ENCODE peak calls at places on chromosomes 3 and 15, in six cellular contexts. X is cardiac fibroblast, E is A549, Y is GM12865, I is coronary artery, Z is astrocyte of the spinal cord. Q is an unnamed sample.

GRCh38 chr3:155912574-155913190 is 42.2 kb downstream of the GMPS start:
- DNase-seq in I (no peak), E (no peak), X (peak; percentile 39), Z (peak; percentile 35), Y (no peak), Q (no peak)

GRCh38 chr3:150329408-150329807 is 78.7 kb upstream of the TSC22D2 start:
- DNase-seq in X (no peak), E (no peak), I (no peak), Z (no peak), Y (peak; percentile 9), Q (no peak)

GRCh38 chr3:122458992-122459391 is 43.1 kb upstream of the WDR5B start:
- DNase-seq in Z (peak; percentile 72), X (peak; percentile 78), Y (peak; percentile 30), E (peak; percentile 62), I (no peak), Q (no peak)

GRCh38 chr15:91723959-91724358 is 129.5 kb upstream of the SLCO3A1 start:
- DNase-seq in Z (no peak), I (no peak), X (no peak), E (no peak), Y (no peak), Q (no peak)

GRCh38 chr15:70362350-70362749 is 264.6 kb upstream of the TLE3 start:
- DNase-seq in Y (no peak), E (no peak), Z (no peak), X (no peak), I (peak; percentile 59), Q (no peak)

GRCh38 chr3:4078903-4079302 is 224.3 kb upstream of the SETMAR start:
- DNase-seq in I (no peak), Y (peak; percentile 9), E (no peak), Z (no peak), X (no peak), Q (no peak)

GRCh38 chr3:47079432-47079831 is 84.5 kb downstream of the SETD2 start:
- DNase-seq in E (no peak), Y (no peak), X (no peak), I (no peak), Z (no peak), Q (no peak)

GRCh38 chr3:141266797-141267555 is 35.4 kb downstream of the PXYLP1 start:
- DNase-seq in I (peak; percentile 38), E (no peak), X (no peak), Z (no peak), Y (peak; percentile 45), Q (no peak)

GRCh38 chr3:198028718-198029117 is 68.7 kb downstream of the LMLN start:
- DNase-seq in X (peak; percentile 33), E (no peak), Z (peak; percentile 70), Y (no peak), I (no peak), Q (no peak)

GRCh38 chr3:188184160-188184559 is 30.2 kb downstream of the LPP start:
- DNase-seq in I (no peak), X (no peak), Y (no peak), Z (no peak), E (no peak), Q (no peak)

GRCh38 chr3:181880339-181880738 is 168.6 kb downstream of the SOX2 start:
- DNase-seq in Z (no peak), Y (no peak), I (no peak), X (no peak), E (no peak), Q (no peak)

GRCh38 chr3:167106456-167106855 is 273.6 kb downstream of the ZBBX start:
- DNase-seq in E (no peak), Y (no peak), I (no peak), Z (no peak), X (no peak), Q (no peak)

GRCh38 chr15:37764733-37765191 is 169.7 kb upstream of the TMCO5A start:
- DNase-seq in E (peak; percentile 49), Z (peak; percentile 70), X (peak; percentile 85), Y (peak; percentile 31), I (no peak), Q (no peak)

GRCh38 chr3:187571701-187572100 is 98.5 kb downstream of the SST start:
- DNase-seq in Y (no peak), E (no peak), I (no peak), Z (no peak), X (no peak), Q (no peak)

GRCh38 chr15:41284425-41285177 is 47.8 kb downstream of the OIP5 start:
- DNase-seq in Y (peak; percentile 45), E (peak; percentile 9), I (no peak), X (peak; percentile 24), Z (no peak), Q (no peak)

GRCh38 chr15:41288464-41288863 is 43.9 kb downstream of the OIP5 start:
- DNase-seq in Y (no peak), E (no peak), X (no peak), Z (no peak), I (no peak), Q (no peak)

GRCh38 chr15:41283653-41284424 is 48.6 kb downstream of the OIP5 start:
- DNase-seq in I (peak; percentile 98), Y (peak; percentile 100), X (peak; percentile 100), E (peak; percentile 98), Z (peak; percentile 99), Q (peak; percentile 99)

GRCh38 chr15:41285285-41285684 is 47.1 kb downstream of the OIP5 start:
- DNase-seq in E (no peak), Z (no peak), Y (no peak), I (no peak), X (no peak), Q (no peak)

GRCh38 chr15:41286665-41287333 is 45.6 kb downstream of the OIP5 start:
- DNase-seq in Y (no peak), X (peak; percentile 72), I (no peak), E (no peak), Z (no peak), Q (no peak)
- H3K4me3 ChIP-seq in Y (no peak overlapping the region), X (no peak overlapping the region), I (no peak overlapping the region), E (no peak overlapping the region), Z (no peak overlapping the region), Q (no peak overlapping the region)

GRCh38 chr3:160169139-160169830 is 55.9 kb upstream of the C3orf80 start:
- DNase-seq in Z (peak; percentile 90), I (no peak), Y (no peak), X (peak; percentile 89), E (peak; percentile 28), Q (no peak)
- H3K4me3 ChIP-seq in Z (no peak overlapping the region), I (no peak overlapping the region), Y (no peak overlapping the region), X (no peak overlapping the region), E (no peak overlapping the region), Q (no peak overlapping the region)

DNA sequence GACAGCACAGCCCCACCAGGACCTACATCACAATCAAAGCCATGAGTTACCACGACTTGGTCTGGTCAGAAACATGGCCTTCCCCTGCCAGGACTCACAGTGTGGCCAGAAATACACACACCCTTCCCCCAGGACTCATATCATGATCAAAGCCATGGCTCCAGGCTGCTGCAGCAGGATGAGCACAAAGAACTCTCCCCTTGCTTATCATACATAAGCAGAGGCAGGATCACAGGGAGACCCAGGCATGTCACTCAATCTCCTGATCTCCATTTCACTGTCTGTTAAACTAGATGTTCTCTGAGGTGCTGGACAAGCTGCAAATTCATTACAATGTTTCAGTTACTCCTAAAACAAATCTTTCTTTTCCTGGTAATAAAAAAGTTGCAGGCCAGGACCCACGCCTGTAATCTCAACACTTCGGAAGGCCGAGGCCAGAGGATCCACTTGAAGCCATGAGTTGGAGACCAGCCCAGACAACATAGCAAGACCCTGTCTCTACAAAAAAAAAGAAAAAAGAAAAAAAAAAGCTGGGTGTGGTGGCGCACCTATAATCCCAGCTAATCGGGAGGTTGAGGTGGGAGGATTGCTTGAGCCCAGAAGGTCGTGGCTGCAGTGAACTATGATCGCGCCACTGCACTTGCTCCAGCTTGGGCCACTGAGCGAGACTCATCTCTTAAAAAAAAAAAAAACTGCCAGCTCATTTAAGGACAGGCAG is 1.2 kb downstream of the PFKFB4 start:
- DNase-seq in Z (no peak), Y (no peak), I (no peak), E (no peak), X (no peak), Q (peak; percentile 17)
- H3K4me3 ChIP-seq in Z (peak overlapping the region; percentile 50), Y (peak overlapping the region; percentile 89), I (no peak overlapping the region), E (no peak overlapping the region), X (peak overlapping the region; percentile 75), Q (no peak overlapping the region)

DNA sequence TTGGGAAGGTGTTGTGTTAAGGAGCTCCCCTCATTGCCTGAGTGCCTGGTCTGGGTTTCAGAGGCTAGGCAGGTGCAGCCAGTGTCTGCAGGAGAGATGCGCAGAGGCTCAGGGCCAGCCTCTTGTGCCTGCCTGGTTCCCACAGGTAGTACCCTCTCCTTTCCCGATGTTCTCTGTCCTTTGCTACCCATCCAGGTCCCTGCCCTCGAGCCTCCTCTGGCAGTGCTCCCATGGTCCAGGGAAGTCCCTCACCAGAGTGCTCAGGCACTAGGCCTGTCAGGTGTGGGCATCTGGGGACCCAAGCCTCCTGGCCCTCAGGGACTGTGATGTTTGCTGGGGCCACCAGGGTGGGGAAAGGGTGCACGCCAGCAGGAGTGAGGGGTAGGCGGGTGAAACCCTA is 5.0 kb downstream of the TRPM1 start:
- DNase-seq in E (no peak), I (no peak), Y (no peak), X (no peak), Z (no peak), Q (no peak)
- H3K4me3 ChIP-seq in E (no peak overlapping the region), I (no peak overlapping the region), Y (no peak overlapping the region), X (no peak overlapping the region), Z (no peak overlapping the region), Q (no peak overlapping the region)

GRCh38 chr15:59303641-59304433 is 68.8 kb downstream of the MYO1E start:
- DNase-seq in Z (peak; percentile 56), E (peak; percentile 78), X (peak; percentile 76), I (no peak), Y (peak; percentile 90), Q (no peak)
- H3K4me3 ChIP-seq in Z (no peak overlapping the region), E (peak overlapping the region; percentile 9), X (no peak overlapping the region), I (no peak overlapping the region), Y (peak overlapping the region; percentile 39), Q (no peak overlapping the region)